ENCODE peak calls at places on chromosomes 7 and 10, in eight cellular contexts. Q is sigmoid colon, B is HCT116, I is psoas muscle, W is adrenal gland, L is uterus, V is endodermal cell, K is lower lobe of right lung. G is an unnamed sample.

GRCh38 chr10:114855776-114856543 is 34.4 kb downstream of the FHIP2A start:
- DNase-seq in Q (no peak), B (no peak), I (no peak), W (no peak), L (no peak), V (no peak), K (no peak), G (no peak)

GRCh38 chr10:104445359-104445758 is 91.7 kb downstream of the CFAP58 start:
- DNase-seq in Q (no peak), B (no peak), I (no peak), W (no peak), L (no peak), V (no peak), K (no peak), G (no peak)

GRCh38 chr10:128429835-128430513 is 303.8 kb upstream of the MKI67 start:
- DNase-seq in Q (no peak), B (no peak), I (no peak), W (no peak), L (no peak), V (no peak), K (no peak), G (no peak)

GRCh38 chr10:114053946-114054345 is 10.3 kb downstream of the ADRB1 start:
- DNase-seq in Q (no peak), B (no peak), I (no peak), W (no peak), L (no peak), V (no peak), K (no peak), G (no peak)

GRCh38 chr7:82335001-82335400 is 108.6 kb downstream of the CACNA2D1 start:
- DNase-seq in Q (no peak), B (no peak), I (no peak), W (no peak), L (no peak), V (no peak), K (no peak), G (no peak)

GRCh38 chr7:151249732-151250072 is 1.2 kb upstream of the SMARCD3 start:
- DNase-seq in Q (peak; percentile 87), B (peak; percentile 48), I (peak; percentile 81), W (peak; percentile 80), L (peak; percentile 75), V (peak; percentile 76), K (peak; percentile 72), G (peak; percentile 95)

GRCh38 chr10:13956826-13957225 is 370.1 kb downstream of the PRPF18 start:
- DNase-seq in Q (peak; percentile 92), B (no peak), I (peak; percentile 87), W (peak; percentile 46), L (peak; percentile 82), V (peak; percentile 62), K (no peak), G (no peak)

GRCh38 chr10:34520084-34520483 is 295.0 kb downstream of the PARD3 start:
- DNase-seq in Q (no peak), B (no peak), I (no peak), W (no peak), L (no peak), V (no peak), K (no peak), G (no peak)

GRCh38 chr7:155009570-155010157 is 6.7 kb upstream of the PAXIP1 start:
- DNase-seq in Q (no peak), B (peak; percentile 27), I (no peak), W (no peak), L (no peak), V (peak; percentile 77), K (no peak), G (no peak)

GRCh38 chr10:15348579-15348978 is 22.5 kb downstream of the FAM171A1 start:
- DNase-seq in Q (no peak), B (no peak), I (no peak), W (no peak), L (no peak), V (no peak), K (no peak), G (peak; percentile 35)

GRCh38 chr10:96588060-96588554 is 1.3 kb upstream of the TM9SF3 start:
- DNase-seq in Q (no peak), B (no peak), I (no peak), W (no peak), L (no peak), V (no peak), K (no peak), G (no peak)

GRCh38 chr7:9029671-9030070 is 596.3 kb downstream of the NXPH1 start:
- DNase-seq in Q (no peak), B (no peak), I (no peak), W (no peak), L (no peak), V (no peak), K (no peak), G (no peak)

GRCh38 chr7:1926908-1927306 is 256.8 kb downstream of the ELFN1 start:
- DNase-seq in Q (no peak), B (no peak), I (no peak), W (no peak), L (no peak), V (no peak), K (no peak), G (no peak)

GRCh38 chr7:48637382-48637781 is 287.0 kb upstream of the CDC14C start:
- DNase-seq in Q (no peak), B (no peak), I (no peak), W (no peak), L (no peak), V (no peak), K (no peak), G (no peak)

GRCh38 chr7:85583225-85583672 is 396.4 kb upstream of the SEMA3D start:
- DNase-seq in Q (no peak), B (no peak), I (no peak), W (no peak), L (no peak), V (no peak), K (no peak), G (no peak)

GRCh38 chr10:127354992-127355391 is 158.6 kb upstream of the INSYN2A start:
- DNase-seq in Q (no peak), B (peak; percentile 3), I (no peak), W (no peak), L (no peak), V (no peak), K (no peak), G (no peak)

GRCh38 chr7:32516551-32517082 is 21.3 kb downstream of the AVL9 start:
- DNase-seq in Q (no peak), B (no peak), I (no peak), W (peak; percentile 30), L (no peak), V (no peak), K (no peak), G (no peak)

GRCh38 chr7:142130282-142130681 is 18.8 kb downstream of the MGAM2 start:
- DNase-seq in Q (no peak), B (no peak), I (no peak), W (no peak), L (no peak), V (no peak), K (no peak), G (no peak)

GRCh38 chr10:112634096-112634830 is 187.2 kb downstream of the VTI1A start:
- DNase-seq in Q (no peak), B (no peak), I (no peak), W (no peak), L (no peak), V (no peak), K (no peak), G (no peak)

GRCh38 chr10:114685456-114685855 is 27.4 kb upstream of the ABLIM1 start:
- DNase-seq in Q (no peak), B (no peak), I (no peak), W (peak; percentile 48), L (no peak), V (no peak), K (no peak), G (no peak)

GRCh38 chr10:77602231-77602912 is 35.2 kb downstream of the KCNMA1 start:
- DNase-seq in Q (peak; percentile 52), B (no peak), I (no peak), W (no peak), L (no peak), V (no peak), K (no peak), G (no peak)

GRCh38 chr7:103613655-103614642 is 167.9 kb upstream of the SLC26A5 start:
- DNase-seq in Q (no peak), B (no peak), I (no peak), W (peak; percentile 20), L (no peak), V (no peak), K (no peak), G (peak; percentile 49)

GRCh38 chr7:12199363-12199762 is 11.7 kb upstream of the TMEM106B start:
- DNase-seq in Q (no peak), B (no peak), I (no peak), W (no peak), L (no peak), V (no peak), K (no peak), G (no peak)

GRCh38 chr7:131221061-131221460 is 106.6 kb upstream of the MKLN1 start:
- DNase-seq in Q (no peak), B (no peak), I (no peak), W (no peak), L (no peak), V (no peak), K (no peak), G (no peak)

GRCh38 chr7:148738737-148739535 is 40.2 kb downstream of the CUL1 start:
- DNase-seq in Q (no peak), B (no peak), I (no peak), W (no peak), L (no peak), V (no peak), K (no peak), G (peak; percentile 31)

GRCh38 chr10:90571876-90572275 is 286.0 kb downstream of the HTR7 start:
- DNase-seq in Q (no peak), B (no peak), I (no peak), W (no peak), L (no peak), V (no peak), K (no peak), G (no peak)

GRCh38 chr7:128097211-128097731 is 66.0 kb upstream of the LRRC4 start:
- DNase-seq in Q (no peak), B (no peak), I (no peak), W (no peak), L (no peak), V (no peak), K (no peak), G (no peak)

GRCh38 chr7:99094369-99094768 is 49.5 kb downstream of the SMURF1 start:
- DNase-seq in Q (no peak), B (no peak), I (no peak), W (no peak), L (no peak), V (no peak), K (no peak), G (no peak)
- H3K4me1 ChIP-seq in Q (no peaks in the 10 kb centered on the region), B (peaks cover 21% of the 10 kb centered on the region), I (peaks cover 12% of the 10 kb centered on the region), W (peaks cover 60% of the 10 kb centered on the region), L (no peaks in the 10 kb centered on the region), V (peaks cover 15% of the 10 kb centered on the region), K (peaks cover 9% of the 10 kb centered on the region), G (no peaks in the 10 kb centered on the region)

GRCh38 chr7:94409561-94409960 is 14.9 kb downstream of the COL1A2 start:
- DNase-seq in Q (no peak), B (no peak), I (no peak), W (no peak), L (no peak), V (no peak), K (no peak), G (no peak)
- H3K36me3 ChIP-seq in Q (peaks cover 24% of the 10 kb centered on the region), B (no peaks in the 10 kb centered on the region), I (peaks cover 32% of the 10 kb centered on the region), W (peaks cover 9% of the 10 kb centered on the region), L (no peaks in the 10 kb centered on the region), V (no peaks in the 10 kb centered on the region), K (peaks cover 69% of the 10 kb centered on the region), G (no peaks in the 10 kb centered on the region)

GRCh38 chr10:69437321-69438259 is 13.7 kb upstream of the TSPAN15 start:
- DNase-seq in Q (peak; percentile 38), B (no peak), I (no peak), W (no peak), L (no peak), V (no peak), K (no peak), G (no peak)
- H3K4me1 ChIP-seq in Q (no peaks in the 10 kb centered on the region), B (peaks cover 28% of the 10 kb centered on the region), I (peaks cover 24% of the 10 kb centered on the region), W (peaks cover 14% of the 10 kb centered on the region), L (no peaks in the 10 kb centered on the region), V (no peaks in the 10 kb centered on the region), K (peaks cover 27% of the 10 kb centered on the region), G (peaks cover 31% of the 10 kb centered on the region)

GRCh38 chr10:79299397-79300370 is 47.6 kb upstream of the PPIF start:
- DNase-seq in Q (no peak), B (no peak), I (no peak), W (peak; percentile 88), L (no peak), V (no peak), K (no peak), G (no peak)
- H3K36me3 ChIP-seq in Q (peaks cover 59% of the 10 kb centered on the region), B (peaks cover 7% of the 10 kb centered on the region), I (peaks cover 98% of the 10 kb centered on the region), W (peaks cover 97% of the 10 kb centered on the region), L (no peaks in the 10 kb centered on the region), V (peaks cover 78% of the 10 kb centered on the region), K (peaks cover 100% of the 10 kb centered on the region), G (peaks cover 26% of the 10 kb centered on the region)

G was measured in SJCRH30.